ENCODE peak calls at places on chromosomes 12 and 14, in five cellular contexts. I is neural crest cell, P is EL, T is lower leg skin, L is NCI-H1105. B is an unnamed sample.

GRCh38 chr12:14410841-14411569 is 45.5 kb downstream of the ATF7IP start:
- DNase-seq in I (no peak), P (peak; percentile 23), T (no peak), L (no peak), B (no peak)

GRCh38 chr14:20624495-20625070 is 16.9 kb downstream of the OR6S1 start:
- DNase-seq in I (peak; percentile 29), P (peak; percentile 83), T (peak; percentile 69), L (no peak), B (peak; percentile 73)

GRCh38 chr12:5184159-5184558 is 140.5 kb downstream of the KCNA5 start:
- DNase-seq in I (no peak), P (peak; percentile 32), T (no peak), L (no peak), B (no peak)

GRCh38 chr14:80426686-80427085 is 215.4 kb upstream of the DIO2 start:
- DNase-seq in I (no peak), P (peak; percentile 56), T (no peak), L (no peak), B (no peak)

GRCh38 chr14:39218171-39218769 is 15.4 kb upstream of the MIA2 start:
- DNase-seq in I (no peak), P (peak; percentile 12), T (no peak), L (no peak), B (no peak)

GRCh38 chr14:55062517-55063351 is 11.3 kb downstream of the MAPK1IP1L start:
- DNase-seq in I (no peak), P (no peak), T (no peak), L (no peak), B (no peak)

GRCh38 chr14:100538566-100539318 is 48.5 kb downstream of the BEGAIN start:
- DNase-seq in I (no peak), P (no peak), T (no peak), L (no peak), B (no peak)

GRCh38 chr14:76768201-76768656 is 7.0 kb downstream of the VASH1 start:
- DNase-seq in I (no peak), P (no peak), T (peak; percentile 22), L (no peak), B (peak; percentile 89)

GRCh38 chr14:59292028-59292427 is 103.6 kb downstream of the DAAM1 start:
- DNase-seq in I (no peak), P (no peak), T (no peak), L (no peak), B (no peak)

GRCh38 chr12:49297695-49298060 is 2.7 kb downstream of the PRPH start:
- DNase-seq in I (no peak), P (no peak), T (no peak), L (no peak), B (no peak)

GRCh38 chr14:106489112-106489881 is 962.9 kb downstream of the TMEM121 start:
- DNase-seq in I (no peak), P (no peak), T (no peak), L (no peak), B (no peak)

GRCh38 chr12:82517808-82518207 is 159.5 kb downstream of the METTL25 start:
- DNase-seq in I (no peak), P (no peak), T (no peak), L (no peak), B (no peak)